ENCODE peak calls at places on chromosomes 11 and 22, in ten cellular contexts. Y is iPS DF 6.9, I is heart left ventricle, D is HepG2, Q is BE2C, X is mammary epithelial cell, A is A549, O is psoas muscle, E is fibroblast of lung, C is transverse colon. N is an unnamed sample.

GRCh38 chr22:49398115-49398514 is 429.6 kb downstream of the BRD1 start:
- DNase-seq in O (no peak), A (no peak), I (no peak), Q (no peak), X (no peak), D (no peak), E (no peak), Y (no peak), C (no peak), N (no peak)

GRCh38 chr11:17798716-17799115 is 64.1 kb downstream of the KCNC1 start:
- DNase-seq in Y (no peak), C (no peak), O (no peak), A (no peak), X (no peak), I (no peak), Q (no peak), D (no peak), E (no peak), N (no peak)

GRCh38 chr11:7060828-7061227 is 28.0 kb upstream of the RBMXL2 start:
- DNase-seq in O (no peak), X (peak; percentile 17), C (no peak), A (no peak), I (no peak), Q (no peak), E (peak; percentile 58), D (no peak), Y (no peak), N (no peak)

GRCh38 chr11:69403556-69404215 is 77.8 kb upstream of the LINC01488 start:
- DNase-seq in O (no peak), A (peak; percentile 37), I (no peak), D (no peak), X (no peak), E (peak; percentile 56), C (no peak), Y (no peak), Q (no peak), N (no peak)

GRCh38 chr22:43811777-43812148 is 342 bp downstream of the EFCAB6 start:
- DNase-seq in Q (no peak), Y (no peak), C (peak; percentile 13), A (no peak), O (no peak), E (peak; percentile 56), I (no peak), D (no peak), X (peak; percentile 56), N (no peak)

GRCh38 chr11:125163431-125164011 is 1.0 kb upstream of the PKNOX2 start:
- DNase-seq in Y (no peak), E (no peak), Q (no peak), C (no peak), I (no peak), X (no peak), O (no peak), A (no peak), D (no peak), N (no peak)

GRCh38 chr11:94727766-94728165 is 40.4 kb upstream of the AMOTL1 start:
- DNase-seq in O (no peak), Q (peak; percentile 81), C (no peak), E (no peak), X (no peak), A (no peak), Y (no peak), D (no peak), I (no peak), N (no peak)

GRCh38 chr11:20368441-20368840 is 4.9 kb downstream of the HTATIP2 start:
- DNase-seq in C (no peak), A (no peak), D (no peak), X (peak; percentile 83), E (no peak), Y (no peak), I (no peak), Q (no peak), O (no peak), N (no peak)

GRCh38 chr11:66068923-66069714 is 953 bp upstream of the PACS1 start:
- DNase-seq in Y (no peak), A (peak; percentile 81), D (peak; percentile 12), C (peak; percentile 42), I (peak; percentile 68), O (peak; percentile 59), X (peak; percentile 53), E (peak; percentile 34), Q (peak; percentile 77), N (peak; percentile 63)

GRCh38 chr11:92227954-92228935 is 3.6 kb downstream of the FAT3 start:
- DNase-seq in Q (peak; percentile 12), D (no peak), I (no peak), X (no peak), Y (no peak), A (no peak), E (peak; percentile 34), C (no peak), O (peak; percentile 26), N (no peak)

GRCh38 chr22:43946391-43946680 is 8.9 kb upstream of the SAMM50 start:
- DNase-seq in C (no peak), A (peak; percentile 26), Q (no peak), O (no peak), Y (no peak), D (no peak), E (no peak), X (no peak), I (no peak), N (no peak)

DNA sequence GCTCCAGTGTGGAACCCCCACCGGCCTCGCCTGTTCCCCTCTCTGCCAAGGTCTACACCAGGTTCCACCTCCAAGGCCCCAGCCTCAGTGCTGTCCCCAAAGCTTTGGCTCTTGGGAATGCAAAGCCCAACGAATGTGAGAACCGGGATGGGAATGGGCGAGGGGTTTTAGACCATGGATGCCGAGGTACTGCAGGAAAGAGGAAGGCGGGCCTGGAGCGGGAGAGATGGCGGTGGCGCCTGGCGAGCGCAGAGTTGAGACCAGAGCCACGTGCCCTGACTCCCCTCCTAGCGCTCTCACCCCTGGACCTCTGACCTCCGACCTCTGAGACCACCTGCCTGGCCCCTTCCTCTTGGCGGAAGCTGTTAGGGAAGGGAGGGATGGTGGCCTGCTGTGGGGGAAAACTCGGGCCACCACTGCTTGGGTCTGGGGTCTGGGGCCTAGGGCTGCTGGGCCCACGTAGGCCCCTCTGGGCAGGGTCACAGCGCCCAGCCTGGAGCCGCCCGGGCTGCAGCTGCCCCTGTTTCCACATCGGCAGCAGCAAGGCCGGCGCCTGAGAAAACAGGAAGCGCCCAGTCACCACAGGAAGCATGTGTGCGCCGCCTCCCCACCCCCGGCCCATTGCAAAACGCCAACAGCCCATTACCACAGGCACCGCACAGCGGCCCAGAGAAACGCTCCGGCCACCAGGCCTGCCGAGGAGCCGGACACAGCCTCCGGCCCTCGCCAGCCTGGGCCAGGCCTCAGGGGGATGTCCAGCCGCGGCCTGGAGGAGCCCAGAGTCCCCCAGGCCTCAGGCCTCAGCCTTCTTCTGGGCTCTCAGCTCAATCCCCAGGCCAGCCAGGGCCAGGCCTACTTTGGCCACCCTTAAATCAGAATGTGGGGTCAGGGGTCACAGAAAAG is 13.8 kb upstream of the SLC39A13 start:
- DNase-seq in Y (no peak), O (peak; percentile 53), E (no peak), Q (no peak), C (peak; percentile 60), A (no peak), D (peak; percentile 38), I (peak; percentile 73), X (no peak), N (no peak)
- H3K4me3 ChIP-seq in Y (no peak overlapping the region), O (peak overlapping the region; percentile 18), E (no peak overlapping the region), Q (no peak overlapping the region), C (no peak overlapping the region), A (no peak overlapping the region), D (no peak overlapping the region), I (peak overlapping the region; percentile 33), X (no peak overlapping the region), N (peak overlapping the region; percentile 50)

DNA sequence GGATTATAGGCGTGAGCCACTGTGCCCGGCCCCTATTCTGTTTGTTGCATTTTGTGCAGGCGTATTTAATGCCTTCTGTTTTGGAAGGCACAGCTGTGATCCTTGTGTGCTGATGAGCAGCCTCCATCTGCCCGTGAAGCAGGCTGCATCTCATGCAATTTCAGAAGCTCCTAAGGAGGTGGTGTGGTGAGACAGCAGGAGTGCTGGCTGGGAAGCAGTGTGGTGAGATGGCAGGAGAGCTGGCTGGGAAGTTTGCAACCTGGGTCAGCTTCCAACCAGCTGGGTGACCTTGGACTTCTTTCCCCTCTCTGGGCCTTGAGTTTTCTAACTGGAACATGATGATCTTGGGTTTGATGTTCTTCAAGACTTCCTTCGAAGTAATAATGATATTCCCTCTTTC is 525.1 kb downstream of the TBC1D22A start:
- DNase-seq in Y (no peak), O (no peak), I (no peak), E (no peak), Q (no peak), C (no peak), D (no peak), X (no peak), A (no peak), N (no peak)
- H3K9me3 ChIP-seq in Y (peaks cover 19% of the 10 kb centered on the region), O (no peaks in the 10 kb centered on the region), I (no peaks in the 10 kb centered on the region), E (no peaks in the 10 kb centered on the region), Q (no peaks in the 10 kb centered on the region), C (no peaks in the 10 kb centered on the region), D (no peaks in the 10 kb centered on the region), X (peaks cover 41% of the 10 kb centered on the region), A (no peaks in the 10 kb centered on the region), N (no peaks in the 10 kb centered on the region)

DNA sequence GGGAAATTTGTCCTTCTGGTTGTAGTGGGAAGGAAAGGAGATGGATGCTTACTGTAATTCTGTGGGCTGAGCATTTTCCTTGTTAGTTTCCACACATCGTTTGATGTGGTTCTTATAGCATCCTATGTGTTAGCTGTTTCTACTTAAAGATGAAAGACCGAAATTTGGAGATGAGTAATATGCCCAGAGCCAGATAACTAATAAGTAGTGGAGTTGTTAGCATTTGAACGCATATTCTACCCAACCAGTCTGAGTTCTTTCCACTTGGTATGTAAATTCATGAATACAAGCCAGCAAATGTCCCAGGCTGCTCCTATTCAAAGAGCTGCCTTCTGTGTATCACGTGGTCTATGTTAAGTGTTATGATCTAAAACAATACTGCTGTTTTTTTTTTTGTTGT is 14.6 kb downstream of the SPECC1L start:
- DNase-seq in X (no peak), E (peak; percentile 42), A (no peak), D (no peak), I (no peak), Y (no peak), C (no peak), Q (no peak), O (no peak), N (no peak)
- H3K4me1 ChIP-seq in X (peaks cover 23% of the 10 kb centered on the region), E (peaks cover 27% of the 10 kb centered on the region), A (peaks cover 37% of the 10 kb centered on the region), D (peaks cover 41% of the 10 kb centered on the region), I (peaks cover 65% of the 10 kb centered on the region), Y (peaks cover 1% of the 10 kb centered on the region), C (peaks cover 61% of the 10 kb centered on the region), Q (peaks cover 13% of the 10 kb centered on the region), O (peaks cover 52% of the 10 kb centered on the region), N (peaks cover 36% of the 10 kb centered on the region)

DNA sequence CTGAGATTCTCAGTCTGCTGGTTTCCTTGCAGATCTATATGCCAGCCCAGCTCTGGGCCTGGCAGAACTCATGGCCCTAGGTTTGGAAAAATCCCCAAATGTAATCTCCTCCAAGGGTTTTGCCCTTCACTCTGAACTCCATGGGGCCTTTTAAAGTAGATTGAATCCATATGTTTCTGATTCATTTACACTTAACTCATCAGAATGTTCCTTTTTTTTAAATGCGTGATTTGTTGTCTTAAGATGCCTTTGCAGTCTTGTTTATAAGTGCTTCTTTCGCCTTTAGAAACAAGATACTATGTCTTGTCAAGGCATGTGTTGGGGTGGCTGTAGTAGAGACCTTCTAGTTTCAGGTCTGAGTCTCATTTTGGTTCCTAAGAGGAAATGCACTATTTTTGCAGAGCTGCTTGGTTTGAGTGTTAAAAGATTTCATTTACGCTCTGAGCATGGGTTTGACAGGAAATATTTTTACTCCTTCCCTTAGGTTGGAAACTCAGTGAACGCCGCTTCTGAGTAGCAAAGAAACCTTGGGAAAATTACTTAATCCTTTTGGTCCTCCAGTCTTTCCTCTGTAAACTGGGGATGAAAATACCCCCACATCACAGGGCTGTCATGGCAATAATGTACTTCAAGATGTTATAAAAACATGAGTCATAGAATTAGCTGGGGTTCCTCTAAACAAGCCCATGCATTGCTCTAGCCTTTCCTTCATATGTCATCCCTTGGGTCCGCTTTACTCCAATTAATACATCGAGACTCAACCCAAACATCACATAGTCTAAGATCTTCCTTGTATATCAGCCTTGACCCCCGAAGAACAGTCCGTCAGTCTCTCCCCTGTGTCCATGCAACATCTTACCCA is 83.5 kb downstream of the SNX19 start:
- DNase-seq in Y (no peak), O (no peak), A (no peak), Q (no peak), E (peak; percentile 43), D (no peak), I (no peak), C (no peak), X (no peak), N (no peak)
- H3K4me3 ChIP-seq in Y (no peak overlapping the region), O (no peak overlapping the region), A (no peak overlapping the region), Q (no peak overlapping the region), E (no peak overlapping the region), D (no peak overlapping the region), I (no peak overlapping the region), C (no peak overlapping the region), X (no peak overlapping the region), N (no peak overlapping the region)